ENCODE peak calls at places on chromosome 22, in six cellular contexts. L is Right ventricle myocardium superior; V is activated CD8-positive, alpha-beta memory T cell treated with anti-CD3 and anti-CD28 coated beads for 48 hours; Q is NCI-H2171; U is stimulated activated CD4-positive, alpha-beta T cell treated with anti-CD3 and anti-CD28 coated beads, Interleukin-15, amount 100 ng/mL, for 24 hours; C is AG09309. H is an unnamed sample.

GRCh38 chr22:44160416-44160815 is 20.3 kb upstream of the PARVG start:
- DNase-seq in U (no peak), Q (no peak), L (peak; percentile 13), V (no peak), C (no peak), H (peak; percentile 26)

GRCh38 chr22:27627901-27628300 is 173.7 kb downstream of the MN1 start:
- DNase-seq in V (no peak), L (no peak), U (no peak), Q (no peak), C (no peak), H (no peak)

GRCh38 chr22:49107961-49108530 is 719.6 kb downstream of the BRD1 start:
- DNase-seq in Q (no peak), U (no peak), V (no peak), C (no peak), L (no peak), H (peak; percentile 57)

GRCh38 chr22:45552580-45553332 is 50.1 kb downstream of the FBLN1 start:
- DNase-seq in V (no peak), U (no peak), C (peak; percentile 86), L (peak; percentile 85), Q (no peak), H (peak; percentile 94)

GRCh38 chr22:26906464-26906863 is 249.1 kb downstream of the MIAT start:
- DNase-seq in V (no peak), C (no peak), Q (peak; percentile 60), L (no peak), U (no peak), H (no peak)

GRCh38 chr22:18157714-18158028 is 7.7 kb downstream of the USP18 start:
- DNase-seq in U (no peak), Q (no peak), C (no peak), V (no peak), L (no peak), H (no peak)

GRCh38 chr22:39906207-39906606 is 5.3 kb downstream of the GRAP2 start:
- DNase-seq in C (no peak), V (no peak), U (no peak), Q (no peak), L (no peak), H (no peak)

GRCh38 chr22:43923191-43923590 is 414 bp upstream of the PNPLA3 start:
- DNase-seq in L (no peak), V (no peak), U (peak; percentile 2), C (no peak), Q (no peak), H (no peak)

GRCh38 chr22:34841321-34841901 is 224.5 kb upstream of the ISX start:
- DNase-seq in L (no peak), C (no peak), U (no peak), V (no peak), Q (no peak), H (no peak)

GRCh38 chr22:40220316-40221054 is 42.8 kb downstream of the TNRC6B start:
- DNase-seq in L (no peak), Q (no peak), V (no peak), U (no peak), C (no peak), H (no peak)

GRCh38 chr22:29152045-29152380 is 53.7 kb upstream of the EMID1 start:
- DNase-seq in L (no peak), V (no peak), U (no peak), C (no peak), Q (no peak), H (peak; percentile 59)

GRCh38 chr22:30234786-30235470 is 11.6 kb downstream of the LIF start:
- DNase-seq in L (no peak), C (peak; percentile 68), U (no peak), Q (no peak), V (no peak), H (no peak)

GRCh38 chr22:31229402-31230140 is 17.5 kb downstream of the LIMK2 start:
- DNase-seq in U (no peak), C (no peak), V (no peak), Q (no peak), L (no peak), H (no peak)

GRCh38 chr22:29457730-29458129 is 19.3 kb downstream of the RFPL1 start:
- DNase-seq in U (peak; percentile 35), C (no peak), V (no peak), L (no peak), Q (peak; percentile 81), H (no peak)

GRCh38 chr22:49602481-49602880 is 225.2 kb downstream of the BRD1 start:
- DNase-seq in Q (no peak), C (no peak), U (no peak), L (no peak), V (no peak), H (no peak)

GRCh38 chr22:37043828-37044538 is 7.6 kb upstream of the KCTD17 start:
- DNase-seq in C (no peak), V (no peak), L (peak; percentile 73), Q (no peak), U (peak; percentile 72), H (peak; percentile 85)

GRCh38 chr22:49785841-49786451 is 41.7 kb downstream of the BRD1 start:
- DNase-seq in C (no peak), L (no peak), Q (no peak), V (no peak), U (no peak), H (peak; percentile 30)

GRCh38 chr22:40660725-40661124 is 18.6 kb upstream of the MCHR1 start:
- DNase-seq in V (no peak), Q (no peak), L (no peak), C (no peak), U (no peak), H (no peak)

GRCh38 chr22:45009881-45010531 is at the start of gene PHF21B:
- DNase-seq in Q (peak; percentile 90), U (peak; percentile 50), C (no peak), V (peak; percentile 16), L (peak; percentile 61), H (peak; percentile 86)

GRCh38 chr22:24409707-24410106 is 17.7 kb upstream of the ADORA2A start:
- DNase-seq in V (no peak), U (no peak), C (no peak), Q (no peak), L (no peak), H (no peak)

GRCh38 chr22:50260801-50261614 is 475 bp downstream of the MAPK12 start:
- DNase-seq in U (peak; percentile 64), L (peak; percentile 69), V (no peak), Q (peak; percentile 47), C (no peak), H (no peak)

GRCh38 chr22:37943471-37944198 is 9.8 kb downstream of the C22orf23 start:
- DNase-seq in Q (no peak), U (no peak), V (no peak), L (no peak), C (no peak), H (peak; percentile 70)

GRCh38 chr22:28440517-28441366 is 238.9 kb downstream of the TTC28 start:
- DNase-seq in L (no peak), V (no peak), U (no peak), Q (no peak), C (no peak), H (no peak)

GRCh38 chr22:20979243-20979809 is 2.8 kb upstream of the LZTR1 start:
- DNase-seq in V (peak; percentile 58), C (no peak), U (peak; percentile 83), Q (no peak), L (peak; percentile 77), H (peak; percentile 91)

GRCh38 chr22:46162771-46163170 is 12.4 kb downstream of the PPARA start:
- DNase-seq in Q (no peak), L (no peak), C (no peak), U (no peak), V (no peak), H (no peak)

GRCh38 chr22:44523981-44524759 is 26.1 kb upstream of the RTL6 start:
- DNase-seq in C (peak; percentile 93), L (peak; percentile 63), V (no peak), Q (peak; percentile 49), U (no peak), H (no peak)

H was measured in kidney.